ENCODE peak calls at places on chromosome 14, in four cellular contexts. U is A549, T is transverse colon, D is ovary. J is an unnamed sample.

GRCh38 chr14:77099425-77100167 is 1.5 kb downstream of the CIPC start:
- DNase-seq in U (no peak), T (no peak), D (no peak), J (peak)

GRCh38 chr14:69288001-69288771 is 28.2 kb downstream of the GALNT16 start:
- DNase-seq in U (peak), T (peak), D (peak), J (peak)

GRCh38 chr14:94128216-94128839 is 1.1 kb downstream of the IFI27L2 start:
- DNase-seq in U (no peak), T (no peak), D (no peak), J (no peak)

GRCh38 chr14:66539034-66539433 is 31.1 kb downstream of the GPHN start:
- DNase-seq in U (no peak), T (no peak), D (no peak), J (no peak)

GRCh38 chr14:94673781-94674231 is 61.6 kb downstream of the SERPINA3 start:
- DNase-seq in U (no peak), T (no peak), D (no peak), J (peak)

GRCh38 chr14:105890474-105891220 is 364.3 kb downstream of the TMEM121 start:
- DNase-seq in U (no peak), T (peak), D (peak), J (no peak)

GRCh38 chr14:88613552-88614010 is 50.7 kb downstream of the ZC3H14 start:
- DNase-seq in U (no peak), T (no peak), D (no peak), J (no peak)

GRCh38 chr14:102922490-102923200 is at the start of gene AMN:
- DNase-seq in U (peak), T (peak), D (no peak), J (no peak)

GRCh38 chr14:52363001-52363704 is 49.0 kb downstream of the PTGER2 start:
- DNase-seq in U (no peak), T (no peak), D (no peak), J (no peak)

GRCh38 chr14:33508663-33509062 is 442.2 kb downstream of the EGLN3 start:
- DNase-seq in U (no peak), T (no peak), D (no peak), J (no peak)

GRCh38 chr14:20559461-20559904 is 1.4 kb downstream of the RNASE9 start:
- DNase-seq in U (no peak), T (no peak), D (no peak), J (no peak)

GRCh38 chr14:69854598-69854997 is 24.6 kb upstream of the SMOC1 start:
- DNase-seq in U (no peak), T (no peak), D (no peak), J (no peak)

GRCh38 chr14:88559852-88560251 is 3.0 kb upstream of the ZC3H14 start:
- DNase-seq in U (peak), T (no peak), D (no peak), J (no peak)

GRCh38 chr14:69501362-69501964 is 16.9 kb downstream of the PLEKHD1 start:
- DNase-seq in U (no peak), T (no peak), D (peak), J (no peak)

GRCh38 chr14:30482270-30482669 is 76.7 kb upstream of the G2E3 start:
- DNase-seq in U (no peak), T (no peak), D (no peak), J (no peak)

GRCh38 chr14:91899213-91899612 is 31.9 kb upstream of the TC2N start:
- DNase-seq in U (peak), T (no peak), D (no peak), J (no peak)

GRCh38 chr14:31419179-31420012 is 954 bp downstream of the HEATR5A start:
- DNase-seq in U (no peak), T (no peak), D (no peak), J (no peak)

GRCh38 chr14:97603201-97603600 is 806.0 kb downstream of the VRK1 start:
- DNase-seq in U (no peak), T (no peak), D (no peak), J (no peak)

GRCh38 chr14:30496852-30497251 is 62.1 kb upstream of the G2E3 start:
- DNase-seq in U (no peak), T (no peak), D (no peak), J (no peak)

GRCh38 chr14:83568141-83568540 is 1961.8 kb upstream of the FLRT2 start:
- DNase-seq in U (no peak), T (no peak), D (no peak), J (no peak)

GRCh38 chr14:91387135-91387849 is 30.3 kb downstream of the CCDC88C start:
- DNase-seq in U (no peak), T (no peak), D (no peak), J (no peak)

GRCh38 chr14:60220084-60220483 is 28.9 kb upstream of the PPM1A start:
- DNase-seq in U (no peak), T (no peak), D (no peak), J (no peak)

DNA sequence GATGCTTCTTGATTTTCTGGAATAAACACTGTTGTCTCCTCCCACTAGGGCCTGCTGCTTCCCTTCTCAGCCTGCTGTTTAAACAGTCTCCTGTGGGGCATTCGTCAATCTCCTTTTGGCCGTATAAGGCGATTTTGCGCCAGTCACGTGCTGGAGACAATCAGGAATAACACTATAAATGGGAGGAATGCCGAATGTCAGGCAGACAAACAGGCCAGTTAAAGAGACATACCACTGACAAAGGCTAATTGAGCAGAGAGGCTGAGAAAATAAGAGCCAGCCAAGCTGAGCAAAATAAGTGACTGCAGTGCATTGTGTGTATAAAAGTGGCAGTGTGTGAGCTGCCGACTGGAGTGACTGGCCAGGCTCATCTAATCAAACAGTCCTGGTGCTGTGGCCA is 23.3 kb downstream of the DMAC2L start:
- DNase-seq in U (peak), T (peak), D (peak), J (peak)
- TF ChIP-seq EP300 in U (no peak), T (no peak), D (no peak), J (no peak)

GRCh38 chr14:22646570-22647254 is 2.6 kb upstream of the OR6J1 start:
- DNase-seq in U (peak), T (no peak), D (no peak), J (no peak)
- H3K27ac ChIP-seq in U (peak), T (no peak), D (no peak), J (no peak)

GRCh38 chr14:24429395-24430142 is at the start of the genes CBLN3 and KHNYN:
- DNase-seq in U (peak), T (peak), D (peak), J (peak)
- TF ChIP-seq EP300 in U (no peak), T (no peak), D (peak), J (peak)

DNA sequence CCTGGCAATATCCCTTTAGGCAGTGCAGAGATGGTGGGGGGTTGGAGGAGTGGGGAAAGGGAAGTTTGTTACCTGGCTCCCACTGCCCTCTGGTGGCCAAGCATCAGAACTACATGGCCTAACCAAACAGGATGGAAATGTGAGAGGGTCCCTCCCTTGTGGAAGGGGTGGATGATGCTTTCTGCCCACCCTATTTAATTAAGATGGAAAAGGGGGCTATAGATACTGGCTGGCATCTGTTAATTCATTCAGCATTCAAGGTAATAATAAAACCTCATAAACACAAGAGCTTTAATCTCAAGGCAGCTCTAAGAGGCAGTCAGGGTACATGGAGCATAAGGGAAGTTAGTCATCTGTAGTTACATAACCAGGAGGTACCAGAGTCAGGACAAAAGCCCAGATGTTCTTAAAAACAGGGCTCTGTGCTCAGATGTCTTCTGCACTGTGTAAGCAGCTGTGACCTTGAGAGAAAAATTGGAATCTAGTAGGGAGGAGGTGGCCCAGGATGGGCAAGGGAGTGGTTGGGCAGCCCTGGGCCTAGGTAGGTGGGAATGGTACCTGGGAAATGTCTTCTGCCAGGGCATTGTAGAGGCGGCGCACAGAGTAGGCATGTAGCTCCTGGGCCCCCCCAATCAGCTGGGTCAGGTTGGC is 4.6 kb downstream of the AP1G2 start:
- DNase-seq in U (peak), T (peak), D (peak), J (peak)
- H3K27ac ChIP-seq in U (no peak), T (no peak), D (peak), J (no peak)

GRCh38 chr14:73231874-73232851 is 5.1 kb upstream of the PAPLN start:
- DNase-seq in U (peak), T (no peak), D (peak), J (peak)
- TF ChIP-seq EP300 in U (no peak), T (no peak), D (no peak), J (no peak)

DNA sequence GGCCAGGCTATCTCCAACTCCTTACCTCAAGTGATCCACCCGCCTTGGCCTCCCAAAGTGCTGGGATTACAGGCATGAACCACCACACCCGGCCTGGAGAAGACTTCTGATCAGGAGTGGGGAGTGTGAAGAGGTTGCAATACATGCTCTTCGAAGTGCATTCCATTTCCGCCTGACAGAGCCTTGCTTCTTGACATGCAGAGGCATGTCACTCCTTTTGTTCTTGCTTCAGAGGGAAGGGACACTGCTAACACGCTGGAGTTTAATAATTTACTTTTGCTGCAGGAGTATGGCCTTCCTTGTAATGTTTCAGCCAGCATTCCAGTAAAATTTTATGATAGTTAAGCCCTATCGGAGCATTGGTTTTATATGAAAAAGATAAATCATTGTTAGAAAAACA is 74.9 kb downstream of the SLC25A47 start:
- DNase-seq in U (peak), T (peak), D (no peak), J (no peak)
- H3K27ac ChIP-seq in U (peak), T (peak), D (no peak), J (no peak)

GRCh38 chr14:23095196-23096108 is at the start of gene C14orf119:
- DNase-seq in U (peak), T (peak), D (peak), J (peak)
- TF ChIP-seq EP300 in U (no peak), T (no peak), D (peak), J (peak)

J was measured in tibial nerve.